ENCODE peak calls at places on chromosome 12, in four cellular contexts. Y is heart left ventricle, V is ELF-1, H is endothelial cell. G is an unnamed sample.
A peak's percentile ranks its signal among the peaks of the same experiment; 100 is the strongest.

GRCh38 chr12:19938031-19938430 is 430.3 kb upstream of the PDE3A start:
- DNase-seq in V (no peak), Y (no peak), H (no peak), G (no peak)

GRCh38 chr12:125187148-125187733 is 122.0 kb downstream of the AACS start:
- DNase-seq in V (peak; percentile 36), H (peak; percentile 32), Y (no peak), G (no peak)

GRCh38 chr12:31007636-31008175 is 66.0 kb upstream of the DDX11 start:
- DNase-seq in Y (no peak), V (no peak), H (no peak), G (no peak)

GRCh38 chr12:45833401-45833800 is 103.9 kb downstream of the ARID2 start:
- DNase-seq in H (no peak), V (no peak), Y (no peak), G (no peak)

GRCh38 chr12:8692573-8692972 is 5.2 kb upstream of the RIMKLB start:
- DNase-seq in V (peak; percentile 77), H (peak; percentile 58), Y (peak; percentile 52), G (no peak)

GRCh38 chr12:43884683-43885410 is 49.0 kb downstream of the TMEM117 start:
- DNase-seq in H (no peak), Y (peak; percentile 15), V (peak; percentile 13), G (no peak)

GRCh38 chr12:64691793-64692583 is 67.2 kb downstream of the GNS start:
- DNase-seq in Y (no peak), H (no peak), V (peak; percentile 18), G (no peak)

GRCh38 chr12:30203981-30204380 is 420.2 kb upstream of the TMTC1 start:
- DNase-seq in V (no peak), H (no peak), Y (no peak), G (no peak)

GRCh38 chr12:27623645-27624044 is 72.6 kb upstream of the REP15 start:
- DNase-seq in H (no peak), V (no peak), Y (no peak), G (no peak)